ENCODE peak calls at places on chromosome 4, in six cellular contexts. R, Z, D, U, B and T are unnamed samples.

GRCh38 chr4:99885063-99885664 is 9.1 kb downstream of the LAMTOR3 start:
- DNase-seq in D (no peak), U (peak; percentile 24), R (no peak), Z (no peak), B (peak; percentile 19), T (peak; percentile 38)

GRCh38 chr4:32163125-32163524 is 1443.0 kb downstream of the PCDH7 start:
- DNase-seq in U (no peak), R (no peak), D (no peak), Z (no peak), B (no peak), T (no peak)

GRCh38 chr4:79247695-79248394 is 78.0 kb downstream of the NAA11 start:
- DNase-seq in B (no peak), R (no peak), U (no peak), D (no peak), Z (no peak), T (no peak)

GRCh38 chr4:5982156-5982973 is 35.9 kb downstream of the C4orf50 start:
- DNase-seq in B (no peak), Z (no peak), U (no peak), R (no peak), D (no peak), T (no peak)

GRCh38 chr4:10578027-10578426 is 106.5 kb downstream of the CLNK start:
- DNase-seq in Z (no peak), B (no peak), D (no peak), R (no peak), U (no peak), T (no peak)

GRCh38 chr4:175884048-175884447 is 72.0 kb upstream of the GPM6A start:
- DNase-seq in D (no peak), Z (no peak), B (no peak), U (no peak), R (no peak), T (peak; percentile 9)

GRCh38 chr4:158541506-158541905 is 19.8 kb downstream of the RXFP1 start:
- DNase-seq in Z (no peak), D (no peak), B (no peak), R (no peak), U (no peak), T (no peak)

GRCh38 chr4:94571301-94571700 is 119.6 kb downstream of the PDLIM5 start:
- DNase-seq in U (no peak), R (no peak), B (peak; percentile 18), Z (no peak), D (no peak), T (no peak)

GRCh38 chr4:102172341-102172740 is 172.9 kb downstream of the SLC39A8 start:
- DNase-seq in Z (no peak), D (no peak), U (no peak), R (no peak), B (no peak), T (no peak)

GRCh38 chr4:113921089-113921842 is 58.2 kb downstream of the ARSJ start:
- DNase-seq in D (no peak), B (no peak), Z (no peak), R (no peak), U (no peak), T (peak; percentile 20)

GRCh38 chr4:106809083-106809482 is 227.0 kb downstream of the DKK2 start:
- DNase-seq in Z (no peak), U (no peak), R (no peak), D (no peak), B (peak; percentile 16), T (peak; percentile 37)

GRCh38 chr4:140133576-140133975 is 20.4 kb downstream of the MAML3 start:
- DNase-seq in B (no peak), U (no peak), R (no peak), D (no peak), Z (no peak), T (no peak)

GRCh38 chr4:184534511-184535391 is 60.4 kb upstream of the IRF2 start:
- DNase-seq in B (no peak), D (no peak), Z (no peak), R (peak; percentile 46), U (peak; percentile 52), T (no peak)

GRCh38 chr4:119659576-119659975 is 31.0 kb upstream of the PDE5A start:
- DNase-seq in D (no peak), R (no peak), U (no peak), B (no peak), Z (no peak), T (no peak)

GRCh38 chr4:45795165-45795564 is 328.7 kb downstream of the GABRG1 start:
- DNase-seq in U (no peak), D (no peak), Z (no peak), R (no peak), B (no peak), T (no peak)

GRCh38 chr4:87060957-87061356 is 126.1 kb downstream of the AFF1 start:
- DNase-seq in R (no peak), D (no peak), B (no peak), U (no peak), Z (no peak), T (peak; percentile 50)

GRCh38 chr4:43990968-43991367 is 457.6 kb downstream of the KCTD8 start:
- DNase-seq in R (no peak), Z (no peak), D (no peak), B (no peak), U (no peak), T (no peak)

GRCh38 chr4:85370400-85371032 is 104.4 kb upstream of the ARHGAP24 start:
- DNase-seq in D (no peak), U (no peak), B (peak; percentile 22), Z (no peak), R (no peak), T (peak; percentile 13)

GRCh38 chr4:103150677-103151076 is 47.5 kb downstream of the CENPE start:
- DNase-seq in Z (no peak), R (peak; percentile 17), B (no peak), D (no peak), U (no peak), T (no peak)

GRCh38 chr4:123851521-123851920 is 454.9 kb downstream of the SPRY1 start:
- DNase-seq in B (no peak), D (no peak), Z (no peak), U (no peak), R (no peak), T (no peak)

GRCh38 chr4:93303440-93303839 is 525.1 kb upstream of the ATOH1 start:
- DNase-seq in R (no peak), D (no peak), B (no peak), Z (no peak), U (no peak), T (no peak)

GRCh38 chr4:47106561-47106960 is 75.2 kb downstream of the GABRB1 start:
- DNase-seq in Z (no peak), R (no peak), U (no peak), D (no peak), B (no peak), T (no peak)

GRCh38 chr4:173040200-173040599 is 128.4 kb upstream of the GALNT7 start:
- DNase-seq in R (no peak), U (no peak), Z (no peak), B (no peak), D (no peak), T (no peak)

GRCh38 chr4:156870861-156871260 is 100.7 kb downstream of the PDGFC start:
- DNase-seq in D (no peak), Z (no peak), B (no peak), R (no peak), U (no peak), T (no peak)

GRCh38 chr4:38868055-38868965 is 704 bp downstream of the FAM114A1 start:
- DNase-seq in D (no peak), Z (no peak), U (no peak), R (no peak), B (no peak), T (no peak)

GRCh38 chr4:973431-974397 is at the start of gene DGKQ:
- DNase-seq in R (no peak), D (peak; percentile 52), Z (no peak), U (peak; percentile 98), B (peak; percentile 100), T (peak; percentile 24)

GRCh38 chr4:171035909-171036308 is 777.3 kb upstream of the GALNTL6 start:
- DNase-seq in U (no peak), Z (no peak), B (no peak), R (no peak), D (no peak), T (no peak)

GRCh38 chr4:52635560-52635959 is 23.5 kb downstream of the USP46 start:
- DNase-seq in U (no peak), Z (no peak), B (no peak), D (no peak), R (no peak), T (no peak)

GRCh38 chr4:105145059-105145912 is 1.4 kb upstream of the TET2 start:
- DNase-seq in R (no peak), D (no peak), B (no peak), Z (no peak), U (peak; percentile 6), T (no peak)

GRCh38 chr4:6019316-6020263 is 1.4 kb upstream of the C4orf50 start:
- DNase-seq in R (no peak), U (peak; percentile 35), Z (no peak), D (peak; percentile 25), B (peak; percentile 80), T (peak; percentile 6)

GRCh38 chr4:33959519-33959918 is 2284.8 kb downstream of the ARAP2 start:
- DNase-seq in D (no peak), U (no peak), B (no peak), Z (no peak), R (no peak), T (peak; percentile 73)

GRCh38 chr4:76198411-76199237 is 15.0 kb downstream of the SCARB2 start:
- DNase-seq in D (no peak), Z (peak; percentile 82), U (no peak), B (peak; percentile 53), R (peak; percentile 80), T (peak; percentile 62)

GRCh38 chr4:3781193-3781886 is 15.2 kb downstream of the ADRA2C start:
- DNase-seq in R (no peak), U (no peak), D (no peak), B (peak; percentile 79), Z (no peak), T (no peak)

GRCh38 chr4:107866726-107867125 is 42.0 kb downstream of the SGMS2 start:
- DNase-seq in Z (no peak), U (no peak), D (no peak), B (no peak), R (no peak), T (no peak)

GRCh38 chr4:11418610-11419009 is 10.1 kb downstream of the HS3ST1 start:
- DNase-seq in Z (no peak), R (no peak), U (no peak), D (no peak), B (no peak), T (no peak)

GRCh38 chr4:89868999-89869589 is 25.6 kb upstream of the MMRN1 start:
- DNase-seq in U (no peak), R (no peak), B (no peak), D (no peak), Z (no peak), T (peak; percentile 1)

GRCh38 chr4:140130677-140131076 is 23.3 kb downstream of the MAML3 start:
- DNase-seq in R (peak; percentile 76), U (no peak), B (no peak), D (no peak), Z (no peak), T (peak; percentile 35)

GRCh38 chr4:89226665-89227572 is 80.7 kb downstream of the GPRIN3 start:
- DNase-seq in B (peak; percentile 86), U (peak; percentile 58), Z (peak; percentile 54), D (peak; percentile 2), R (peak; percentile 55), T (peak; percentile 70)

GRCh38 chr4:128663325-128663724 is 146.2 kb upstream of the JADE1 start:
- DNase-seq in Z (no peak), R (no peak), B (no peak), D (no peak), U (no peak), T (no peak)